ENCODE peak calls at places on chromosome 16, in five cellular contexts. S, E, Y, V and D are unnamed samples.
A peak's percentile ranks its signal among the peaks of the same experiment; 100 is the strongest.

GRCh38 chr16:52574105-52574437 is 27.1 kb upstream of the TOX3 start:
- DNase-seq in S (no peak), E (no peak), Y (no peak), V (no peak), D (no peak)

GRCh38 chr16:85216522-85217375 is 104.5 kb upstream of the CIBAR2 start:
- DNase-seq in S (no peak), E (peak; percentile 80), Y (no peak), V (no peak), D (no peak)

GRCh38 chr16:30096862-30097563 is 1.0 kb upstream of the YPEL3 start:
- DNase-seq in S (no peak), E (no peak), Y (no peak), V (peak; percentile 73), D (no peak)

GRCh38 chr16:23694707-23695373 is 16.2 kb downstream of the PLK1 start:
- DNase-seq in S (no peak), E (no peak), Y (peak; percentile 49), V (peak; percentile 86), D (peak; percentile 94)

GRCh38 chr16:29154676-29155121 is 169.8 kb downstream of the LAT start:
- DNase-seq in S (no peak), E (no peak), Y (no peak), V (no peak), D (no peak)

GRCh38 chr16:58026139-58026704 is 668 bp downstream of the MMP15 start:
- DNase-seq in S (no peak), E (peak; percentile 52), Y (no peak), V (peak; percentile 72), D (peak; percentile 64)

GRCh38 chr16:81695431-81695890 is 83.6 kb upstream of the PLCG2 start:
- DNase-seq in S (no peak), E (no peak), Y (no peak), V (no peak), D (no peak)

GRCh38 chr16:60073376-60073775 is 1339.3 kb upstream of the GOT2 start:
- DNase-seq in S (no peak), E (no peak), Y (no peak), V (no peak), D (no peak)

GRCh38 chr16:67857547-67858233 is 10.2 kb upstream of the CENPT start:
- DNase-seq in S (no peak), E (peak; percentile 60), Y (peak; percentile 96), V (no peak), D (peak; percentile 86)

GRCh38 chr16:84532299-84532724 is 27.9 kb upstream of the MEAK7 start:
- DNase-seq in S (no peak), E (no peak), Y (peak; percentile 56), V (no peak), D (peak; percentile 90)

GRCh38 chr16:62709856-62710255 is 673.6 kb upstream of the CDH8 start:
- DNase-seq in S (no peak), E (no peak), Y (no peak), V (no peak), D (no peak)

GRCh38 chr16:27318399-27319256 is 4.9 kb downstream of the IL4R start:
- DNase-seq in S (no peak), E (no peak), Y (no peak), V (no peak), D (no peak)

GRCh38 chr16:79316004-79316458 is 284.5 kb downstream of the MAF start:
- DNase-seq in S (peak; percentile 53), E (no peak), Y (no peak), V (no peak), D (no peak)

GRCh38 chr16:57532251-57532625 is 4.1 kb downstream of the CCDC102A start:
- DNase-seq in S (no peak), E (no peak), Y (no peak), V (peak; percentile 43), D (no peak)

GRCh38 chr16:80614908-80615696 is 74.3 kb downstream of the DYNLRB2 start:
- DNase-seq in S (no peak), E (peak; percentile 25), Y (no peak), V (peak; percentile 10), D (peak; percentile 12)

GRCh38 chr16:27107185-27107592 is 40.5 kb downstream of the C16orf82 start:
- DNase-seq in S (no peak), E (peak; percentile 40), Y (no peak), V (no peak), D (peak; percentile 37)

GRCh38 chr16:17379121-17379571 is 91.6 kb downstream of the XYLT1 start:
- DNase-seq in S (no peak), E (no peak), Y (no peak), V (no peak), D (no peak)

GRCh38 chr16:71383054-71383773 is 24.7 kb downstream of the CALB2 start:
- DNase-seq in S (no peak), E (no peak), Y (no peak), V (no peak), D (peak; percentile 48)

GRCh38 chr16:66427871-66428681 is 981 bp downstream of the BEAN1 start:
- DNase-seq in S (no peak), E (no peak), Y (no peak), V (peak; percentile 73), D (peak; percentile 57)

GRCh38 chr16:27722892-27723450 is 173.0 kb downstream of the KATNIP start:
- DNase-seq in S (no peak), E (no peak), Y (no peak), V (no peak), D (no peak)

GRCh38 chr16:23357761-23358290 is 55.7 kb downstream of the SCNN1B start:
- DNase-seq in S (no peak), E (no peak), Y (no peak), V (no peak), D (no peak)

GRCh38 chr16:70591609-70592008 is 54.8 kb upstream of the IL34 start:
- DNase-seq in S (no peak), E (no peak), Y (no peak), V (no peak), D (no peak)

GRCh38 chr16:5709889-5710288 is 612.3 kb upstream of the EEF2KMT start:
- DNase-seq in S (no peak), E (no peak), Y (no peak), V (peak; percentile 72), D (peak; percentile 54)

GRCh38 chr16:3646348-3646920 is 8.1 kb upstream of the DNASE1 start:
- DNase-seq in S (no peak), E (peak; percentile 52), Y (peak; percentile 84), V (peak; percentile 41), D (no peak)

GRCh38 chr16:2919511-2920255 is 8.0 kb downstream of the FLYWCH1 start:
- DNase-seq in S (no peak), E (peak; percentile 58), Y (peak; percentile 55), V (peak; percentile 83), D (peak; percentile 74)

GRCh38 chr16:48596326-48596725 is 13.7 kb downstream of the N4BP1 start:
- DNase-seq in S (no peak), E (no peak), Y (no peak), V (no peak), D (no peak)

GRCh38 chr16:15502041-15502725 is 67.8 kb downstream of the BMERB1 start:
- DNase-seq in S (no peak), E (peak; percentile 45), Y (peak; percentile 72), V (no peak), D (peak; percentile 26)

GRCh38 chr16:15495898-15496297 is 61.5 kb downstream of the BMERB1 start:
- DNase-seq in S (no peak), E (no peak), Y (no peak), V (no peak), D (no peak)

GRCh38 chr16:15494231-15494630 is 59.8 kb downstream of the BMERB1 start:
- DNase-seq in S (no peak), E (no peak), Y (peak; percentile 73), V (no peak), D (no peak)

GRCh38 chr16:15493416-15494181 is 59.2 kb downstream of the BMERB1 start:
- DNase-seq in S (no peak), E (no peak), Y (no peak), V (no peak), D (no peak)

GRCh38 chr16:15498427-15499175 is 64.2 kb downstream of the BMERB1 start:
- DNase-seq in S (no peak), E (no peak), Y (no peak), V (no peak), D (peak; percentile 41)
- TF ChIP-seq POLR2AphosphoS5 in S (no peak), E (no peak), Y (no peak), V (no peak), D (no peak)

GRCh38 chr16:87045462-87046216 is 271.6 kb downstream of the C16orf95 start:
- DNase-seq in S (no peak), E (no peak), Y (no peak), V (no peak), D (no peak)
- TF ChIP-seq CREB1 in S (no peak), E (no peak), Y (no peak), V (no peak), D (no peak)

GRCh38 chr16:787978-788398 is at the start of gene RPUSD1:
- DNase-seq in S (no peak), E (no peak), Y (no peak), V (peak; percentile 71), D (peak; percentile 57)
- TF ChIP-seq POLR2AphosphoS5 in S (peak; percentile 45), E (no peak), Y (no peak), V (no peak), D (no peak)

GRCh38 chr16:88817785-88818609 is 6.3 kb upstream of the APRT start:
- DNase-seq in S (no peak), E (no peak), Y (no peak), V (no peak), D (no peak)

GRCh38 chr16:88815227-88815626 is 3.5 kb upstream of the APRT start:
- DNase-seq in S (no peak), E (no peak), Y (no peak), V (no peak), D (no peak)

GRCh38 chr16:88814144-88814502 is 2.4 kb upstream of the APRT start:
- DNase-seq in S (no peak), E (no peak), Y (no peak), V (no peak), D (no peak)

GRCh38 chr16:88816736-88817535 is 5.2 kb upstream of the APRT start:
- DNase-seq in S (no peak), E (no peak), Y (no peak), V (no peak), D (no peak)

DNA sequence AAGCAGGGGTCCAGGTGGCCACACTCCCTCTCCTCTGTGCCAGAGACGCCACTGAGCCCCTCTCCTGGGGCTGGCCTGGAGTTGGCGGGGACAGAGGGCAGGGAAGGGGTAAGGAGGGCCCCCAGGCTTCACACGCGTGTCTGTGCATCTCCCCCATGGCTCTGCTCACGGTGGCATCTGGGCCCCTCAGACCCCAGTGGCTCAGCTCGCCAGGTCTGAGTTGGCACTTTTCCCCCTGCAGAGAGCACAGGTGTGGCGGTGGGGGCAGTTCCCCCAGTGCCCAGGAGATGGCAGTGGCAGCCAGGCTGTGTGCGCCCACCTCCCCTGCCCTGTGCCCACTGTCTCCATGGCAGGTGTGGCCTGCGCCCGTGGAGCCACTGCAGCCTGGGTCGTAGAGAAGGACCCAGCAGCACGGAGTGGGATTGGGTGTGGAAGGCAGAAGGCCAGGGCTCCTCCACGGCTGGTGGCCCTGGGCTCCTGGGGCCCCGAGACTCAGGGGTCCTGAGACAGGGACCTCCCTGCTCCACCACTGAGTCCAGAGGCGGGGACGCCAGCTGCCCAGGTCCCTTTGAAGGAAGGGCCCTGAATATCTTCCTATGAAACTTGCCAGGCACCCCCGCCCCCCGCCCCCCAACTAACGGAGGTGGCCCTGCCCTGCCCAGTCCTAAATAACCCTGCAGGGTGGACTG is 4.3 kb upstream of the APRT start:
- DNase-seq in S (no peak), E (no peak), Y (peak; percentile 35), V (peak; percentile 91), D (peak; percentile 63)
- TF ChIP-seq CREB1 in S (no peak), E (no peak), Y (no peak), V (no peak), D (no peak)

GRCh38 chr16:56011808-56012478 is 136.8 kb upstream of the CES5A start:
- DNase-seq in S (no peak), E (no peak), Y (no peak), V (no peak), D (no peak)
- TF ChIP-seq POLR2AphosphoS5 in S (no peak), E (no peak), Y (no peak), V (no peak), D (no peak)